ENCODE peak calls at places on chromosomes 5 and 9, in eight cellular contexts. H is HepG2, B is endothelial cell of umbilical vein, S is K562, X is H1, O is HCT116, K is GM23338, L is GM12878. Z is an unnamed sample.

GRCh38 chr5:150665044-150665443 is 4.0 kb downstream of the MYOZ3 start:
- DNase-seq in L (no peak), O (no peak), K (no peak), B (no peak), H (no peak), X (no peak), S (no peak), Z (no peak)

GRCh38 chr5:66788556-66788955 is 192.4 kb downstream of the MAST4 start:
- DNase-seq in B (no peak), S (no peak), X (no peak), L (no peak), H (no peak), O (no peak), K (no peak), Z (no peak)

GRCh38 chr9:8734760-8735159 is 935.2 kb upstream of the DMAC1 start:
- DNase-seq in K (peak; percentile 89), L (no peak), X (peak; percentile 41), B (peak; percentile 55), S (no peak), H (no peak), O (no peak), Z (no peak)

GRCh38 chr5:62606878-62607277 is 28.3 kb downstream of the LRRC70 start:
- DNase-seq in X (no peak), L (no peak), H (no peak), O (no peak), K (no peak), B (no peak), S (no peak), Z (no peak)

GRCh38 chr9:92726971-92727715 is 37.5 kb downstream of the BICD2 start:
- DNase-seq in H (no peak), O (no peak), B (peak; percentile 62), K (no peak), X (no peak), S (no peak), L (no peak), Z (no peak)

GRCh38 chr9:128294142-128294541 is 18.1 kb downstream of the SWI5 start:
- DNase-seq in K (no peak), O (no peak), L (no peak), B (no peak), X (no peak), S (no peak), H (no peak), Z (no peak)

GRCh38 chr5:962386-962785 is 46.2 kb upstream of the NKD2 start:
- DNase-seq in O (no peak), S (no peak), H (no peak), B (no peak), L (no peak), X (no peak), K (no peak), Z (no peak)

GRCh38 chr5:37103302-37103701 is 145.9 kb downstream of the CPLANE1 start:
- DNase-seq in K (no peak), B (no peak), S (no peak), X (no peak), L (no peak), O (no peak), H (no peak), Z (no peak)

GRCh38 chr9:126116351-126117157 is 210.1 kb upstream of the MVB12B start:
- DNase-seq in X (no peak), H (no peak), L (no peak), K (no peak), B (no peak), O (no peak), S (no peak), Z (no peak)

GRCh38 chr5:146699729-146700430 is 178.7 kb downstream of the PPP2R2B start:
- DNase-seq in O (no peak), L (no peak), B (no peak), K (no peak), S (no peak), X (no peak), H (no peak), Z (no peak)

GRCh38 chr9:134344068-134344820 is 18.0 kb downstream of the RXRA start:
- DNase-seq in K (peak; percentile 60), L (no peak), S (peak; percentile 77), X (no peak), B (no peak), H (no peak), O (no peak), Z (no peak)

GRCh38 chr5:14364576-14365472 is 216.8 kb upstream of the OTULINL start:
- DNase-seq in O (peak; percentile 13), L (no peak), X (peak; percentile 44), B (peak; percentile 9), K (peak; percentile 89), H (peak; percentile 33), S (peak; percentile 32), Z (no peak)

GRCh38 chr5:59025734-59026133 is 442.9 kb downstream of the RAB3C start:
- DNase-seq in X (no peak), K (no peak), S (no peak), H (peak; percentile 70), B (no peak), L (no peak), O (no peak), Z (no peak)

GRCh38 chr5:112637343-112637742 is 100.3 kb upstream of the APC start:
- DNase-seq in B (no peak), L (no peak), K (no peak), X (no peak), O (no peak), S (no peak), H (no peak), Z (no peak)

GRCh38 chr5:165321912-165322311 is 1816.5 kb downstream of the MAT2B start:
- DNase-seq in L (no peak), H (no peak), X (no peak), B (peak; percentile 57), K (no peak), S (no peak), O (no peak), Z (no peak)

GRCh38 chr5:94698189-94698588 is 79.7 kb downstream of the SLF1 start:
- DNase-seq in H (no peak), K (peak; percentile 11), S (no peak), B (no peak), X (no peak), L (no peak), O (no peak), Z (no peak)

GRCh38 chr5:1512541-1513291 is 11.0 kb downstream of the LPCAT1 start:
- DNase-seq in H (no peak), S (no peak), L (no peak), K (no peak), B (no peak), X (no peak), O (no peak), Z (no peak)

GRCh38 chr9:117412006-117412715 is 2.7 kb downstream of the ASTN2 start:
- DNase-seq in H (no peak), S (no peak), X (no peak), B (no peak), L (no peak), O (no peak), K (peak; percentile 39), Z (no peak)

GRCh38 chr9:117414220-117414905 is 494 bp downstream of the ASTN2 start:
- DNase-seq in K (peak; percentile 66), O (no peak), S (peak; percentile 13), H (no peak), X (no peak), B (no peak), L (no peak), Z (no peak)

GRCh38 chr9:117413346-117414219 is 1.3 kb downstream of the ASTN2 start:
- DNase-seq in S (no peak), O (no peak), L (no peak), H (no peak), B (no peak), X (no peak), K (peak; percentile 82), Z (no peak)

GRCh38 chr9:117411547-117411946 is 3.3 kb downstream of the ASTN2 start:
- DNase-seq in O (no peak), B (no peak), K (peak; percentile 91), X (no peak), H (peak; percentile 18), L (no peak), S (peak; percentile 20), Z (no peak)

GRCh38 chr9:117412841-117413240 is 2.0 kb downstream of the ASTN2 start:
- DNase-seq in O (no peak), L (no peak), H (no peak), X (no peak), K (peak; percentile 42), B (no peak), S (no peak), Z (no peak)
- TF ChIP-seq EZH2 in O (no peak), L (no peak), H (no peak), X (no peak), K (no peak), B (no peak), S (no peak), Z (no peak)

DNA sequence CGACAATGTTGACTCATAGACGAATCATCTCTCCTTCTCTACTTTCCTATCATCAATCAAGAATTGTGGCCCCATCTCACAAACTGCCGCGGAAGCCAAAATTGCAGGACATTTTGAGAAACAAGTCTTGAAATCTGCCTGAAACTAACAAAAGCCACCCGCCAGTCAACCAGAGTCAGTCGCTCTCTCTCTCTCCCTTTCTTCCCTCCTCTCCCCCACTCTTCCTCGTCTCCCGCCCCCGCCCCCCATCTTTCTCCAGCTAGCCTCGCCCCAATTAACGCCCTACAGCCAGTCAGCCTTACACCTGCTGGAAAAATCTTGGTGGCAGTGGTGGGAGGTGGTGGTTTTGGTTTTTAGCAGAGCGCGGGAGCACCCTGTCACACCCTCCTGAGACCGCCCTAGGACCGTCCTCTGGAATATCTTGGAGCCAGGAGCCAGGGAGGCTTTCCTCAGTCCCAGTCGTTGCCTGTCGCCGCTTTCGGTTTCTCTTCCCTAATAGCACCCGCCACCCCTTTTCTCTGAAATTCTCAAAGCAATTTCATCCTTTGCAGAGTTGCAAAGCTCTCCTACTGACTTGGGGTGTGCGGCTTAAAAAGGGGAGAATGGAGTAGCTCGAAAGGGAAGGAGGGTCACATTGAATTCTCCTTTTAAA is 301.1 kb downstream of the PARP8 start:
- DNase-seq in X (no peak), O (no peak), K (peak; percentile 65), S (no peak), H (no peak), B (no peak), L (no peak), Z (no peak)
- TF ChIP-seq POLR2AphosphoS5 in X (no peak), O (no peak), K (no peak), S (no peak), H (no peak), B (no peak), L (no peak), Z (no peak)

GRCh38 chr9:124017064-124017928 is 5.7 kb downstream of the LHX2 start:
- DNase-seq in X (no peak), L (no peak), B (no peak), K (peak; percentile 54), H (no peak), S (no peak), O (no peak), Z (no peak)
- TF ChIP-seq EZH2 in X (peak; percentile 99), L (no peak), B (peak; percentile 100), K (peak; percentile 99), H (peak; percentile 72), S (no peak), O (no peak), Z (no peak)

DNA sequence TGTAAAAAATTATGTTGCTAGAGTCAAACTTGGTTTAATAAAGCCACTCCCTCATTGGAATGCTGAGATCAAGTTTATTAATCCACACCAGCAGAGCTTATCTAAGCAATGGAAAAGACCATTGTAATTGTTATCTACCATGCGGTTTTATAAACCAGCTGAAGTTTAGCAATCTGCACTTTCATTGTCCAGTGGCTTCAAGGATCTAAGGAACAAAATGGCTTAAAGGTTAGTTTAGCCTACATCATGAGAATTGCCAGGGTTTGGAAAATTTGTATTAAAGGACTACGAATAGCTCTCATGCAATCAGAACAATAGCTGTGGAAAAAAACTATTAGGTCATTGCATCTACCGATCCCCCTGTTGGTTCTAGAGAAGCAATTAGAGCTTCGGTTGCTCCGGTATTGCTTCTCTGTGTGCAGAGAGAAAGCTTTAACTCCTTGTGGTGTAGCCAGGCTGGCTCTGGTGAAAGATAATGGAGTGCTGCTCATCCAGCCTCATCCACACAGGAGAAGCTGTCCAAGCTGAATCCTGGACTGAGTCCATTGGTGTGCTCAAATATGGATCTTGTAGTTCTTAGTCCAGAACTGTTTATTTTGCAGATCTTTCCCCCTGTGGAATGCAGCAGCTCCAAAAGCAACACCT is 86.3 kb upstream of the SLC12A2 start:
- DNase-seq in O (no peak), L (no peak), H (no peak), S (no peak), X (no peak), B (no peak), K (no peak), Z (no peak)
- TF ChIP-seq POLR2AphosphoS5 in O (no peak), L (no peak), H (no peak), S (no peak), X (no peak), B (no peak), K (no peak), Z (no peak)

Z was measured in SK-N-MC.